ENCODE peak calls at places on chromosomes 2 and 18, in seven cellular contexts. N, P, V, X, E, U and Y are unnamed samples.

GRCh38 chr2:199962203-199962602 is 6.8 kb downstream of the MAIP1 start:
- DNase-seq in N (no peak), P (no peak), V (no peak), X (no peak), E (no peak), U (no peak), Y (no peak)

GRCh38 chr2:191544511-191545062 is 133.3 kb upstream of the NABP1 start:
- DNase-seq in N (no peak), P (no peak), V (no peak), X (no peak), E (no peak), U (no peak), Y (peak; percentile 47)

GRCh38 chr2:16665746-16666452 is at the start of gene CYRIA:
- DNase-seq in N (no peak), P (peak; percentile 29), V (peak; percentile 23), X (peak; percentile 36), E (peak; percentile 57), U (peak; percentile 61), Y (peak; percentile 36)

GRCh38 chr2:165766326-165766927 is 27.6 kb downstream of the GALNT3 start:
- DNase-seq in N (no peak), P (no peak), V (no peak), X (no peak), E (no peak), U (no peak), Y (no peak)

GRCh38 chr2:235928751-235929370 is 239.3 kb downstream of the GBX2 start:
- DNase-seq in N (no peak), P (peak; percentile 17), V (no peak), X (no peak), E (no peak), U (no peak), Y (no peak)

GRCh38 chr2:150142561-150142960 is 344.9 kb downstream of the RND3 start:
- DNase-seq in N (peak; percentile 92), P (peak; percentile 81), V (no peak), X (peak; percentile 88), E (no peak), U (peak; percentile 80), Y (peak; percentile 87)

GRCh38 chr2:32068-32467 is 14.2 kb downstream of the FAM110C start:
- DNase-seq in N (no peak), P (no peak), V (no peak), X (no peak), E (no peak), U (no peak), Y (no peak)

GRCh38 chr2:33946198-33946597 is 347.1 kb upstream of the FAM98A start:
- DNase-seq in N (no peak), P (no peak), V (no peak), X (no peak), E (no peak), U (no peak), Y (no peak)

GRCh38 chr2:20649586-20650375 is 1.1 kb downstream of the HS1BP3 start:
- DNase-seq in N (no peak), P (no peak), V (no peak), X (no peak), E (no peak), U (no peak), Y (peak; percentile 40)

GRCh38 chr2:204191574-204191973 is 255.0 kb downstream of the ICOS start:
- DNase-seq in N (no peak), P (no peak), V (no peak), X (no peak), E (no peak), U (no peak), Y (no peak)

GRCh38 chr18:39191931-39192330 is 1626.3 kb upstream of the CELF4 start:
- DNase-seq in N (no peak), P (no peak), V (no peak), X (no peak), E (no peak), U (no peak), Y (no peak)

GRCh38 chr2:43083710-43084698 is 142.4 kb downstream of the ZFP36L2 start:
- DNase-seq in N (peak; percentile 55), P (no peak), V (no peak), X (peak; percentile 69), E (peak; percentile 39), U (peak; percentile 79), Y (peak; percentile 96)

GRCh38 chr2:232901711-232902578 is 31.9 kb downstream of the SNORC start:
- DNase-seq in N (peak; percentile 94), P (peak; percentile 92), V (peak; percentile 93), X (peak; percentile 93), E (no peak), U (peak; percentile 92), Y (peak; percentile 81)

GRCh38 chr2:26000561-26001211 is 18.4 kb upstream of the KIF3C start:
- DNase-seq in N (no peak), P (peak; percentile 40), V (no peak), X (no peak), E (no peak), U (no peak), Y (peak; percentile 62)

GRCh38 chr2:5365871-5366461 is 326.2 kb upstream of the SOX11 start:
- DNase-seq in N (peak; percentile 4), P (peak; percentile 38), V (peak; percentile 25), X (peak; percentile 42), E (peak; percentile 82), U (peak; percentile 41), Y (peak; percentile 6)

GRCh38 chr2:20471902-20472559 is 25.2 kb downstream of the RHOB start:
- DNase-seq in N (no peak), P (peak; percentile 34), V (no peak), X (no peak), E (no peak), U (no peak), Y (peak; percentile 59)

GRCh38 chr2:97997774-97998392 is 2.1 kb upstream of the TMEM131 start:
- DNase-seq in N (no peak), P (no peak), V (no peak), X (no peak), E (peak; percentile 5), U (no peak), Y (no peak)

GRCh38 chr2:71102981-71103681 is 26.9 kb downstream of the MCEE start:
- DNase-seq in N (no peak), P (no peak), V (no peak), X (no peak), E (peak; percentile 59), U (no peak), Y (peak; percentile 10)

GRCh38 chr2:239020541-239021041 is 172.7 kb downstream of the TWIST2 start:
- DNase-seq in N (no peak), P (no peak), V (no peak), X (no peak), E (no peak), U (no peak), Y (no peak)

GRCh38 chr2:110735366-110735765 is 3.0 kb downstream of the ACOXL start:
- DNase-seq in N (no peak), P (peak; percentile 83), V (no peak), X (no peak), E (no peak), U (peak; percentile 23), Y (no peak)
- H3K4me2 ChIP-seq in N (no peak overlapping the region), P (peak overlapping the region; percentile 86), V (no peak overlapping the region), X (no peak overlapping the region), E (peak overlapping the region; percentile 46), U (no peak overlapping the region), Y (no peak overlapping the region)

GRCh38 chr18:58005885-58006523 is 38.0 kb upstream of the NEDD4L start:
- DNase-seq in N (peak; percentile 72), P (no peak), V (no peak), X (peak; percentile 78), E (no peak), U (peak; percentile 54), Y (peak; percentile 84)
- H3K4me2 ChIP-seq in N (no peak overlapping the region), P (no peak overlapping the region), V (no peak overlapping the region), X (no peak overlapping the region), E (no peak overlapping the region), U (no peak overlapping the region), Y (no peak overlapping the region)

GRCh38 chr2:144470334-144470733 is 49.6 kb downstream of the ZEB2 start:
- DNase-seq in N (no peak), P (no peak), V (no peak), X (no peak), E (no peak), U (no peak), Y (no peak)

GRCh38 chr2:144470819-144471218 is 49.1 kb downstream of the ZEB2 start:
- DNase-seq in N (no peak), P (no peak), V (no peak), X (peak; percentile 47), E (no peak), U (no peak), Y (no peak)

GRCh38 chr2:144472911-144473310 is 47.0 kb downstream of the ZEB2 start:
- DNase-seq in N (no peak), P (no peak), V (no peak), X (no peak), E (no peak), U (no peak), Y (no peak)

GRCh38 chr2:144472046-144472412 is 47.9 kb downstream of the ZEB2 start:
- DNase-seq in N (no peak), P (no peak), V (no peak), X (no peak), E (no peak), U (no peak), Y (no peak)

DNA sequence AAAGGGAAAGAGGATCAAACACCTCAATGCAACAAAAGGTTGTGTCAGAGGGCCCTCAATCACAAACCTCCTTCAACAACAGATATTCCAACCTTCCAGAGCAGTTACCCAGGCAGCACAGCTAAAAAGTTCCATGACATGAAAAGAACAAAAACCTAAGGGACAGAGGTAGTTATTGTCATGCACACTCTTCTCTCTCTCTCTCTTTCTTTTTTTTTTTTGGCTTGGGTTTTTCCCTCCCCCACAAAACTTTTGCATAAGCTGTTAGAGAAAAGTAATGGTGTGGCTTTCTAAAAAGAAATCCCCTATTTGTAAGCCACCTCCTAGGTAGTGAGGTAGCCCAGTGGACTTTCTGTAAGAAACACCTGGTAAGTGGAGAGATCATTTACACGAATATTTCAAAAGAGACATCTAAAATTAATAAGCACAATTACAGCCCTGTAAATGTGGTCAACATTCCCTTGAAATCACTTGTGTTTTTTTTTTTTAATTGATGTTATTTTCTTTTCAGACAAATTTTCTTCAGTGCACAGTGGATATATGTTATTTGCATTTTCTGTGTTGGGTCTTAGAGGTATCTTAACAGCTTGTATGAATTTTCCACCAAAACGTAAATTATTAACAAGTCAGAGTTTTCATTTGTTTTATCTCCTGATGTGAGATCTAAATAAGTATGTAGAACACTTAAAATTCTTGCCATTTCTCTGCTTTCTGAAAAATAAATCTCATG is 48.4 kb downstream of the ZEB2 start:
- DNase-seq in N (no peak), P (no peak), V (no peak), X (no peak), E (peak; percentile 56), U (no peak), Y (no peak)
- H3K4me2 ChIP-seq in N (no peak overlapping the region), P (no peak overlapping the region), V (peak overlapping the region; percentile 56), X (peak overlapping the region; percentile 33), E (peak overlapping the region; percentile 65), U (peak overlapping the region; percentile 27), Y (no peak overlapping the region)

GRCh38 chr18:36358141-36358540 is 60.6 kb downstream of the FHOD3 start:
- DNase-seq in N (no peak), P (no peak), V (no peak), X (no peak), E (no peak), U (no peak), Y (no peak)

GRCh38 chr18:36364911-36365624 is 67.6 kb downstream of the FHOD3 start:
- DNase-seq in N (no peak), P (no peak), V (no peak), X (no peak), E (no peak), U (no peak), Y (no peak)

GRCh38 chr18:36354989-36355388 is 57.5 kb downstream of the FHOD3 start:
- DNase-seq in N (peak; percentile 81), P (no peak), V (no peak), X (peak; percentile 78), E (no peak), U (no peak), Y (peak; percentile 71)

GRCh38 chr18:36355511-36355910 is 58.0 kb downstream of the FHOD3 start:
- DNase-seq in N (peak; percentile 18), P (no peak), V (no peak), X (peak; percentile 50), E (no peak), U (no peak), Y (no peak)

GRCh38 chr18:36360256-36360909 is 62.9 kb downstream of the FHOD3 start:
- DNase-seq in N (no peak), P (no peak), V (no peak), X (no peak), E (no peak), U (no peak), Y (no peak)
- H3K4me2 ChIP-seq in N (no peak overlapping the region), P (no peak overlapping the region), V (no peak overlapping the region), X (no peak overlapping the region), E (no peak overlapping the region), U (no peak overlapping the region), Y (no peak overlapping the region)